ENCODE peak calls at places on chromosomes 5 and 9, in four cellular contexts. L is IMR-90, R is mesendoderm, A is neuronal stem cell. I is an unnamed sample.

GRCh38 chr9:89179920-89180667 is 1.5 kb upstream of the SHC3 start:
- DNase-seq in L (peak), R (peak), A (peak), I (peak)

GRCh38 chr9:2846115-2846514 is 2.2 kb upstream of the PUM3 start:
- DNase-seq in L (no peak), R (no peak), A (no peak), I (no peak)

GRCh38 chr5:77973253-77973609 is 197.1 kb upstream of the TBCA start:
- DNase-seq in L (no peak), R (peak), A (no peak), I (peak)

GRCh38 chr5:131264453-131265200 is 774 bp downstream of the CDC42SE2 start:
- DNase-seq in L (peak), R (peak), A (no peak), I (peak)

GRCh38 chr9:17063535-17064135 is 71.2 kb upstream of the CNTLN start:
- DNase-seq in L (peak), R (peak), A (peak), I (peak)

GRCh38 chr5:141172381-141173204 is at the start of gene PCDHB7:
- DNase-seq in L (peak), R (peak), A (no peak), I (no peak)

GRCh38 chr9:110763568-110763967 is 95.0 kb downstream of the MUSK start:
- DNase-seq in L (no peak), R (no peak), A (no peak), I (peak)

GRCh38 chr5:33588654-33589372 is 148.0 kb downstream of the TARS1 start:
- DNase-seq in L (no peak), R (peak), A (no peak), I (peak)

GRCh38 chr5:27969157-27969556 is 930.8 kb upstream of the CDH9 start:
- DNase-seq in L (no peak), R (no peak), A (no peak), I (no peak)

GRCh38 chr5:109994135-109994534 is 304.4 kb downstream of the MAN2A1 start:
- DNase-seq in L (no peak), R (no peak), A (no peak), I (peak)
- H3K4me3 ChIP-seq in L (no peak), R (no peak), A (no peak), I (no peak)

GRCh38 chr9:107282759-107283620 is at the start of gene RAD23B:
- DNase-seq in L (peak), R (peak), A (peak), I (peak)

GRCh38 chr9:107282268-107282667 is 811 bp upstream of the RAD23B start:
- DNase-seq in L (no peak), R (no peak), A (no peak), I (no peak)

GRCh38 chr9:107284636-107285035 is 1.6 kb downstream of the RAD23B start:
- DNase-seq in L (no peak), R (no peak), A (no peak), I (peak)

GRCh38 chr9:107285292-107285691 is 2.2 kb downstream of the RAD23B start:
- DNase-seq in L (no peak), R (no peak), A (no peak), I (peak)

DNA sequence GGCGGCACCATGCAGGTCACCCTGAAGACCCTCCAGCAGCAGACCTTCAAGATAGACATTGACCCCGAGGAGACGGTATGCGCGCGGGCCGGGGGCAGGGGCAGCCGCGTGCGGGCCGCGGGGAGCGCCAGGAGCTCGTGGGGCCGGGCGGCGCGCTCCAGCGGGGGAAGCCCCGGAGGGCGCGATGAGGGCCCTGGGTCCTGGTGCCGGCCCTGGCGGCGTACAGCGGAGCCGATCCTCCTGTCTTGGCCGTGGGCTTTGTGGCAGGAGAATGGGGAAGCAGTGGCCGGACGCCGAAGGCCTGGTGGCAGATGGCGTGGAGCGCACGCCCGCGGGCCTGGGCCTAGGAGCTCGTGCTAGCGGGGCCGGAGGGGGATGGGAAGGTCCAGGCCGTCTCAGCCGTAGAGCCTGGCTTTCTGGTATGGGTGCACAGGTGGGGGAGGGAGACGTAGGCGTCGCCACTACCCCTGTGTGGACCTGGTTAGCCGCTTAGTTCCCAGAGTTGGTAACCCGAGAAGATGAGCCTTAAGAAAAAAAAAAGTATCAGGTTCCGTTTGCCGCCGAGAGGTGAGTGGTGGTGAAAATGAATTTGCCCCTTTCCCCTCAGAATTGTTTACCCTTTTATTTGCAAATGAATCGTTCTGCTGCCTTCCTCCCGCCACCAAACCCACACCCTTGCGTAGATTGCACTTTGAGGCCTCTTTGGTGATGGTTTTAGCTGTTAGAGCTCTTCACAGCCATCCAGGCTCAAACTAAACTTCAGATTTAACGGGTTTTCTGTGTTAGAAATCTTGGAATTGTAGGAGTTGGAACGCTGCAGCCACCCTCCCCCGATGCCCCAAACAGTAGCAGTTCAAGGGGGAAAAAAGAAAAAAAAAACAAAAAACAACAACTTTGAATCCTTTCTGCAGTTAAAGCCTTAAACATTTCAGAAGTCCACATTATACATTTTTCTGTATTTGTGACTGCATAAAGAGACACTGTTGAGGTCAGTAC is 840 bp downstream of the RAD23B start:
- DNase-seq in L (peak), R (peak), A (peak), I (peak)
- H3K4ac ChIP-seq in L (peak), R (peak), A (peak), I (peak)

GRCh38 chr5:151231359-151231758 is 7.5 kb upstream of the CCDC69 start:
- DNase-seq in L (no peak), R (no peak), A (no peak), I (peak)

GRCh38 chr5:151234476-151235238 is 10.8 kb upstream of the CCDC69 start:
- DNase-seq in L (peak), R (no peak), A (no peak), I (no peak)

GRCh38 chr5:151236888-151237287 is 13.0 kb upstream of the CCDC69 start:
- DNase-seq in L (no peak), R (no peak), A (no peak), I (no peak)

GRCh38 chr5:151230048-151230680 is 6.3 kb upstream of the CCDC69 start:
- DNase-seq in L (no peak), R (no peak), A (no peak), I (no peak)

DNA sequence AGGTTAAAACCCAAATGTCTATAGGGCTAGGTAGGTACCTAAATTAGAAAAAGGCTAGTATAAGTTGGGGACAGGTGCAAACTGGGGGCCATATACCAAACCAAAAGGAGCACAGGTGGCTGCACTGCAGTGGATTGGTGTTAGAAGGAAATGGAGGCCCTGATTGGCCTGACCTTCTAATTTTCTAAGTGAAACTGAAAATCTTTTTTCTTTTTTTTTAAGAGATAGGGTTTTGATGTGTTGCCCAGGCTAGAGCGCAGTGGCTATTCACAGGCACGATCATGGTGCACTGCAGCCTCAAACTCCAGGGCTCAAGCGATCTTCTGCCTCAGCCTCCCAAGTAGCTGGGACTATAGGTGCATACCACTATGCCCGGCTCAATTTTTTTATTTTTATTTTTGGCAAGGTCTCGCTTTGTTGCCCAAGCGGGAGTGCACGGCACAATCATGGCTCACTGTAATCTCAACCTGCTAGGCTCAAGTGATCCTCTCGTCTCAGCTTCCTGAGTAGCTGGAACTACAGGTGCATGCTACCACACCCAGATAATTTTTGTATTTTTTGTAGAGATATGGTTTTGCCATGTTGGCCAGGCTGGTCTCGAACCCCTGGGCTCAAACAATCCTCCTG is 9.8 kb upstream of the CCDC69 start:
- DNase-seq in L (no peak), R (no peak), A (no peak), I (no peak)
- H3K18ac ChIP-seq in L (no peak), R (no peak), A (no peak), I (no peak)

DNA sequence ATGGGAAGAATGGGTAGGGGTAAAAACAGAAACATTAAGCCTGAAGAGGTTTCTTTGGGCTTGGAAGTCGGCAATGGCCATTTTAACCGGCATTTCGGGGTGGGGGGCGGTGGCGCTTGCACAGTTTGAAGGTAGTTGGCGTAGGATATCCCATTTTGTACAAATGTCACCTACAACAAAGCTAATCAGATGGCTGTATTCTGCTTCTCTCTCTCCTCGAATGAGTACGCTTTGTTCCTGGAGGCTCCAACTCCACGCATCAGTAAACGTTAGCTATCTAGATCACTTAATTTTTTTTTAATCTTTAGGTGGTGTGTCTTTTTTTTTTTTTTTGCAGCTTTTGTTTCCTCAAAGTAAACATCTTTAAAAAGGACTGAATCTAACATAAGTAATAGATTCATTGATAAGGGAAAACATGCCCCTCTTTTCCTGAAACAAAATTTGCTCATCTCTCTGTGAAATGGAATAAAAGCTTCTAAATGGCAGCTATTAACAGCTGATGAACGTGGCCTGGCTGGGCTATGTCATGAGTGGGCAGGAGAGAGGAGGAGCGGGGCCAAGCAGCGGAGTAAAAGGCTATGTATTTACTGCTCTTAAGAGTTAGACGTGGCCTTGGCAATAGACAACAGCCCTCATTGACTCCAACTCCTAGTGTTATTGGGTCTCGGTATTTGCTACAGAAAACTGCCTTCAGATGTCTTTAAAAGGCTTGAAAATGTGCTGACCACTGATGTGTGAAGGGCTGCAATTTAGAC is 116.5 kb downstream of the PDZD2 start:
- DNase-seq in L (no peak), R (no peak), A (no peak), I (no peak)
- H3K4me3 ChIP-seq in L (no peak), R (no peak), A (no peak), I (no peak)

GRCh38 chr9:114694719-114695269 is 12.8 kb upstream of the TEX48 start:
- DNase-seq in L (peak), R (no peak), A (no peak), I (no peak)
- H3K4ac ChIP-seq in L (peak), R (no peak), A (no peak), I (no peak)